ENCODE peak calls at places on chromosomes 4 and X, in nine cellular contexts. X is HCT116, N is tibial nerve, J is esophagus squamous epithelium, E is prostate gland, F is heart left ventricle, R is Peyer's patch, L is ovary, V is suprapubic skin. D is an unnamed sample.

GRCh38 chr4:130576218-130576617 is 1480.3 kb downstream of the C4orf33 start:
- DNase-seq in E (no peak), N (no peak), J (no peak), X (no peak), F (no peak), V (no peak), L (no peak), R (no peak), D (no peak)

GRCh38 chrX:23317799-23318724 is 16.6 kb upstream of the PTCHD1 start:
- DNase-seq in X (no peak), E (no peak), V (no peak), J (no peak), F (no peak), N (no peak), R (no peak), L (no peak), D (no peak)

GRCh38 chr4:176939445-176939844 is 146.7 kb upstream of the VEGFC start:
- DNase-seq in E (no peak), J (no peak), N (no peak), R (no peak), F (no peak), X (no peak), V (no peak), L (no peak), D (no peak)

GRCh38 chrX:23374291-23374690 is 39.6 kb downstream of the PTCHD1 start:
- DNase-seq in N (no peak), X (no peak), F (no peak), L (no peak), J (no peak), V (no peak), E (no peak), R (no peak), D (no peak)

GRCh38 chr4:152072001-152072485 is 311.2 kb upstream of the GATB start:
- DNase-seq in V (no peak), J (no peak), R (no peak), F (no peak), E (no peak), N (no peak), L (no peak), X (no peak), D (no peak)

GRCh38 chr4:72215198-72215597 is 183.4 kb downstream of the NPFFR2 start:
- DNase-seq in E (no peak), F (no peak), J (no peak), X (no peak), L (no peak), N (no peak), R (no peak), V (no peak), D (no peak)

GRCh38 chr4:86595426-86595805 is 1.3 kb downstream of the PTPN13 start:
- DNase-seq in N (no peak), J (no peak), E (peak), R (no peak), F (no peak), X (peak), V (no peak), L (no peak), D (no peak)

GRCh38 chrX:105307762-105308161 is 87.3 kb upstream of the TEX13A start:
- DNase-seq in X (no peak), J (no peak), N (no peak), R (no peak), L (no peak), F (no peak), E (no peak), V (no peak), D (no peak)

GRCh38 chr4:13103382-13104015 is 380.6 kb downstream of the RAB28 start:
- DNase-seq in N (no peak), V (no peak), F (no peak), X (no peak), R (no peak), L (no peak), E (no peak), J (no peak), D (no peak)

GRCh38 chr4:184940500-184940899 is 77.8 kb upstream of the HELT start:
- DNase-seq in N (no peak), J (no peak), F (no peak), V (no peak), E (no peak), R (no peak), X (no peak), L (no peak), D (no peak)

GRCh38 chr4:103012085-103012484 is 7.4 kb downstream of the SLC9B1 start:
- DNase-seq in F (no peak), V (no peak), N (peak), J (no peak), L (no peak), X (no peak), E (peak), R (no peak), D (no peak)

GRCh38 chrX:15143050-15143824 is 126.6 kb downstream of the ASB9 start:
- DNase-seq in F (peak), V (no peak), L (peak), J (no peak), R (peak), E (peak), N (peak), X (peak), D (peak)

GRCh38 chr4:151717909-151718613 is 42.7 kb downstream of the GATB start:
- DNase-seq in R (no peak), X (no peak), J (no peak), V (no peak), E (no peak), F (no peak), N (no peak), L (no peak), D (no peak)

GRCh38 chrX:68998716-68999115 is 166.5 kb downstream of the PJA1 start:
- DNase-seq in V (no peak), N (no peak), E (no peak), J (no peak), R (no peak), F (no peak), L (no peak), X (no peak), D (peak)

GRCh38 chr4:8341691-8342090 is 72.1 kb downstream of the HTRA3 start:
- DNase-seq in R (no peak), F (peak), N (no peak), L (peak), E (no peak), X (no peak), J (no peak), V (peak), D (peak)

GRCh38 chr4:25865586-25865985 is 2.8 kb upstream of the SEL1L3 start:
- DNase-seq in X (peak), L (no peak), R (peak), F (no peak), J (no peak), N (no peak), V (no peak), E (no peak), D (peak)

GRCh38 chr4:73599182-73599581 is 21.1 kb downstream of the RASSF6 start:
- DNase-seq in J (no peak), E (no peak), N (no peak), R (peak), X (peak), V (no peak), L (peak), F (no peak), D (no peak)

GRCh38 chrX:97295954-97296353 is 412.2 kb downstream of the RPA4 start:
- DNase-seq in V (no peak), R (no peak), E (no peak), F (no peak), N (no peak), J (no peak), L (no peak), X (no peak), D (no peak)

GRCh38 chrX:72714471-72714916 is 388 bp upstream of the PHKA1 start:
- DNase-seq in X (peak), N (peak), E (peak), F (peak), V (peak), L (peak), R (peak), J (no peak), D (peak)

GRCh38 chr4:131091896-131092295 is 1995.9 kb downstream of the C4orf33 start:
- DNase-seq in L (no peak), F (no peak), J (no peak), X (peak), R (no peak), V (no peak), N (no peak), E (no peak), D (no peak)

GRCh38 chr4:113049421-113050355 is at the start of gene ANK2:
- DNase-seq in L (peak), J (no peak), X (no peak), E (no peak), F (no peak), R (no peak), V (no peak), N (no peak), D (no peak)

GRCh38 chr4:8192748-8193738 is 6.0 kb upstream of the SH3TC1 start:
- DNase-seq in X (peak), R (no peak), E (peak), N (peak), L (no peak), J (no peak), F (no peak), V (no peak), D (peak)

GRCh38 chr4:85970535-85970934 is 389.3 kb downstream of the MAPK10 start:
- DNase-seq in L (no peak), N (no peak), F (no peak), X (no peak), J (no peak), V (no peak), E (no peak), R (no peak), D (no peak)

GRCh38 chr4:99458911-99459447 is 23.8 kb upstream of the ADH7 start:
- DNase-seq in R (no peak), F (no peak), V (no peak), X (no peak), L (no peak), N (no peak), J (no peak), E (no peak), D (no peak)

GRCh38 chr4:186630128-186630527 is 74.8 kb upstream of the MTNR1A start:
- DNase-seq in N (no peak), R (no peak), X (no peak), E (no peak), L (no peak), V (no peak), F (no peak), J (no peak), D (no peak)

GRCh38 chr4:37802068-37802666 is 24.3 kb upstream of the PGM2 start:
- DNase-seq in E (peak), N (no peak), J (no peak), R (peak), L (no peak), X (peak), V (no peak), F (peak), D (no peak)

GRCh38 chrX:132412208-132412607 is 76.6 kb downstream of the MBNL3 start:
- DNase-seq in R (no peak), V (no peak), F (no peak), L (no peak), X (no peak), E (no peak), J (no peak), N (no peak), D (no peak)

GRCh38 chrX:133786382-133786781 is 199.0 kb downstream of the GPC3 start:
- DNase-seq in F (no peak), V (no peak), E (no peak), N (no peak), J (no peak), L (no peak), R (no peak), X (no peak), D (no peak)

GRCh38 chr4:40262079-40262528 is 65.3 kb downstream of the RHOH start:
- DNase-seq in F (no peak), R (no peak), L (no peak), V (no peak), N (no peak), E (no peak), J (no peak), X (no peak), D (no peak)

GRCh38 chrX:47723689-47724088 is 64.7 kb upstream of the UXT start:
- DNase-seq in L (no peak), F (no peak), X (no peak), N (no peak), E (no peak), J (no peak), R (no peak), V (no peak), D (no peak)

GRCh38 chrX:154411322-154411980 is at the start of gene TAFAZZIN:
- DNase-seq in X (no peak), E (peak), V (peak), L (peak), N (peak), R (peak), J (no peak), F (peak), D (peak)
- TF ChIP-seq POLR2A in X (peak), E (peak), V (no peak), L (peak), N (peak), R (peak), J (peak), F (no peak), D (no peak)

GRCh38 chrX:65127804-65128203 is 151.6 kb upstream of the ZC4H2 start:
- DNase-seq in E (no peak), J (no peak), N (no peak), R (no peak), V (no peak), X (no peak), F (no peak), L (no peak), D (no peak)
- H3K4me3 ChIP-seq in E (no peak), J (no peak), N (no peak), R (no peak), V (no peak), X (no peak), F (no peak), L (no peak), D (no peak)

DNA sequence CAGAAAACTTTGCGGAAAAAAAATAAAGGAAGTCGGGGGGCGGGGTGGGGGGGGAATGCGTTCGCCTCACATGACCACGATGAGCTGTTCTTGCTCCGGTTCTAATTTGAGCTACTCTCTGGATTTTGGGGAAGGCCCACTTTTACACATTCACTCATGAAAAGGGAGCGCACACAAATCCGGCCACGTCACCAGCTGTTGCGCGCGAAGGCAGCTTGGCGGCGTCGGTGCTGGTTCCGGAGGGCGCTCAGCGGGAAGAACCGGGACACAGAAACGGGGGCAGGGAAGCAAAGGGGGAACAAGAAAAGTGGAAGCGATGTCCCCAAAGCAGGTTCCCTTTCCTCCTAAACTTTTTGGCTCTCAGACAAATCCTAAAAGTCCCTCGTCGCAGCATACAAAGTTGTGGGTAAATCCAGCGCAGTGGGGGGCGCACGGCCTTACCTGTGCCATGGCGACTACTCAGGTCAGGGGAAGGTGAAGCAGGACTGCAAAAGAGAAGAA is 590 bp downstream of the ANXA5 start:
- DNase-seq in N (peak), E (peak), L (peak), F (peak), J (peak), X (no peak), R (peak), V (peak), D (peak)
- TF ChIP-seq POLR2A in N (peak), E (no peak), L (peak), F (no peak), J (no peak), X (no peak), R (no peak), V (no peak), D (no peak)

DNA sequence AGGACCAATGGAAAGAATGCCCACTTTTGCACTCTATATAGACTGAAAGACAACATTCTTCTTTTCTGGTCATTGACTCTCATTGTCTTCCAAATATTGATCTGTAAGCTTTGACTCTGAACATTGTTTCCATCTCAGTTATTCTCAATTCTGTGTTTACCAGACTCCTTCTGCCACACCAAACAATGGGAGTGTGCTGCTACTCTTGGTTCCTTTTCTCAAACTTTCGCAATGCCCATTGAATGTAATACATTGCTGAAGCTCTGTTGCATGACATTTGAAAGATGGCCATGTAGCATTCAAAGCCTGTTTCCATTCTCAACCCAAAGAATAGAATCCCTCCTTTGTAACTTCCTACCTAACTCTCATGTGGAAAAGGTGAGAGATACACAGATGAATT is 136.2 kb downstream of the BTC start:
- DNase-seq in J (no peak), F (no peak), E (no peak), R (no peak), X (no peak), L (no peak), N (no peak), V (no peak), D (no peak)
- H3K4me3 ChIP-seq in J (no peak), F (no peak), E (no peak), R (no peak), X (no peak), L (no peak), N (no peak), V (no peak), D (no peak)

GRCh38 chr4:10109995-10110670 is 6.5 kb downstream of the WDR1 start:
- DNase-seq in L (peak), E (no peak), R (no peak), J (no peak), N (no peak), F (no peak), V (no peak), X (no peak), D (no peak)

GRCh38 chr4:10113362-10114047 is 3.1 kb downstream of the WDR1 start:
- DNase-seq in N (no peak), L (no peak), R (no peak), J (no peak), V (no peak), X (no peak), F (no peak), E (no peak), D (no peak)

GRCh38 chr4:10112658-10113284 is 3.8 kb downstream of the WDR1 start:
- DNase-seq in V (no peak), E (no peak), X (no peak), F (no peak), J (no peak), R (no peak), L (no peak), N (no peak), D (no peak)

GRCh38 chr4:10108818-10109783 is 7.5 kb downstream of the WDR1 start:
- DNase-seq in J (no peak), F (no peak), R (no peak), X (no peak), L (peak), V (no peak), N (no peak), E (no peak), D (no peak)

GRCh38 chr4:10111067-10111801 is 5.4 kb downstream of the WDR1 start:
- DNase-seq in E (no peak), F (no peak), L (no peak), R (no peak), J (no peak), V (no peak), X (no peak), N (no peak), D (no peak)
- TF ChIP-seq POLR2A in E (no peak), F (no peak), L (no peak), R (no peak), J (no peak), V (no peak), X (no peak), N (no peak), D (no peak)